ENCODE peak calls at places on chromosomes 4 and X, in four cellular contexts. D is esophagus muscularis mucosa, L is fibroblast of pulmonary artery, B is AG10803. P is an unnamed sample.

GRCh38 chr4:38837849-38838248 is 18.8 kb downstream of the TLR6 start:
- DNase-seq in L (peak; percentile 64), D (no peak), B (no peak), P (no peak)

GRCh38 chr4:15963001-15963451 is at the start of gene FGFBP2:
- DNase-seq in B (peak; percentile 42), D (no peak), L (peak; percentile 48), P (peak; percentile 4)

GRCh38 chrX:103774070-103774642 is 2.5 kb upstream of the PLP1 start:
- DNase-seq in L (peak; percentile 76), D (no peak), B (peak; percentile 52), P (peak; percentile 10)

GRCh38 chr4:151434183-151434860 is 25.3 kb downstream of the FHIP1A start:
- DNase-seq in D (no peak), L (peak; percentile 10), B (peak; percentile 77), P (peak; percentile 21)

GRCh38 chrX:21375795-21376069 is 1.5 kb downstream of the CNKSR2 start:
- DNase-seq in D (no peak), L (no peak), B (no peak), P (no peak)

GRCh38 chr4:102580463-102580842 is 79.3 kb downstream of the NFKB1 start:
- DNase-seq in D (no peak), B (no peak), L (no peak), P (no peak)

GRCh38 chr4:85445058-85445639 is 29.8 kb upstream of the ARHGAP24 start:
- DNase-seq in D (no peak), B (peak; percentile 85), L (peak; percentile 18), P (peak; percentile 13)

GRCh38 chr4:185580699-185581098 is 45.4 kb upstream of the PDLIM3 start:
- DNase-seq in B (no peak), D (no peak), L (no peak), P (no peak)

GRCh38 chr4:154472870-154473269 is 18.7 kb downstream of the DCHS2 start:
- DNase-seq in L (no peak), B (no peak), D (no peak), P (no peak)

GRCh38 chr4:5051692-5052423 is 578 bp downstream of the STK32B start:
- DNase-seq in B (peak; percentile 40), L (no peak), D (peak; percentile 87), P (no peak)

GRCh38 chr4:79442422-79442821 is 34.4 kb upstream of the GK2 start:
- DNase-seq in L (peak; percentile 26), B (peak; percentile 1), D (no peak), P (no peak)

GRCh38 chr4:93751410-93751809 is 77.1 kb upstream of the ATOH1 start:
- DNase-seq in L (no peak), B (no peak), D (no peak), P (no peak)

GRCh38 chr4:95288552-95288951 is 260.2 kb downstream of the UNC5C start:
- DNase-seq in B (no peak), D (no peak), L (no peak), P (no peak)

GRCh38 chr4:108833041-108833440 is 70.2 kb upstream of the ETNPPL start:
- DNase-seq in B (no peak), L (peak; percentile 61), D (no peak), P (no peak)

GRCh38 chr4:11632015-11632414 is 203.3 kb upstream of the HS3ST1 start:
- DNase-seq in B (no peak), D (no peak), L (no peak), P (no peak)

GRCh38 chr4:150960818-150961217 is 54.3 kb downstream of the LRBA start:
- DNase-seq in B (peak; percentile 23), L (peak; percentile 41), D (no peak), P (no peak)

GRCh38 chr4:166675411-166675810 is 558.9 kb downstream of the SPOCK3 start:
- DNase-seq in D (no peak), B (no peak), L (peak; percentile 85), P (no peak)

GRCh38 chr4:53004497-53005148 is 142.5 kb downstream of the RASL11B start:
- DNase-seq in B (no peak), L (no peak), D (no peak), P (no peak)

GRCh38 chr4:69089388-69089787 is 6.9 kb upstream of the UGT2B7 start:
- DNase-seq in B (no peak), D (no peak), L (no peak), P (no peak)
- H3K4me3 ChIP-seq in B (no peak overlapping the region), D (no peak overlapping the region), L (no peak overlapping the region), P (no peak overlapping the region)

GRCh38 chr4:7095611-7096155 is 27.8 kb upstream of the GRPEL1 start:
- DNase-seq in L (no peak), D (no peak), B (no peak), P (no peak)
- TF ChIP-seq CTCF in L (no peak), D (no peak), B (no peak), P (no peak)

DNA sequence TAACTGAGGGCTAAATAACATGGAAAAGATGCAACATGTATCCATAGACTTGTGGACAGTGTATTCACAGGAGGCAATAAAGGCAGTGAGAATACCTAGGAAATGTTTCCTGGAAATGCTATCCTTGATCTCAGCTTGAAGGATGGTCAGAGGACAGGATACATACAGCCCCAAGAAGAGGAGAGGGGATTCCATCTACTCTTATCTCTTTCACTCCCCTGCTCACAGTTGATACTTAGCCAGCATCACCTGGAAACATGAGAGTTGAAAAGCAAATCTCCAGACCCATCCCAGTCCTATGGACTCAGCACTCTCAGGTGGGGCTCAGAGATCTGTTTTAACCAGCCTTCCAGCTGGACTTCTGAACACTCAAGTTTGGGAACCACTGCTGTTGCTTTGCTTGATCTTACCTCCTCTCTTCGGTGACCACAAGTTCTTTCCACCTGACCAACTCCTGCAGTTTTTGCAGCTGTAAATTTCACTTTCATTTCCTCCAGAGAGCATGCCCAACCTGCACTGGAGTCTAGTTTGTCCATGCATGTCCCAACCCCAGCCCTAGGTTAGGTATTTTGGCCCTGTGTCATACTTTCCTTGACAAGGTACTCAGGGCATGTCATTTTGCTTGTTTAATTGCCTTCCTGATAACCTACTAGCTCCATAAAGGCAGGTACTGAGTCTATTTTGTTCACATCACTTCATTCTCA is 10.4 kb downstream of the RELL1 start:
- DNase-seq in L (no peak), B (no peak), D (peak; percentile 26), P (no peak)
- H3K4me3 ChIP-seq in L (no peak overlapping the region), B (no peak overlapping the region), D (no peak overlapping the region), P (no peak overlapping the region)

GRCh38 chr4:178577933-178578332 is 1135.7 kb upstream of the AGA start:
- DNase-seq in L (no peak), B (no peak), D (no peak), P (no peak)
- TF ChIP-seq CTCF in L (no peak), B (no peak), D (no peak), P (no peak)

GRCh38 chrX:102651968-102652744 is 873 bp downstream of the GPRASP1 start:
- DNase-seq in L (peak; percentile 56), D (no peak), B (peak; percentile 33), P (no peak)

GRCh38 chrX:102651242-102651967 is at the start of gene GPRASP1:
- DNase-seq in B (peak; percentile 44), L (peak; percentile 21), D (peak; percentile 91), P (no peak)

GRCh38 chrX:102654696-102655095 is 3.4 kb downstream of the GPRASP1 start:
- DNase-seq in L (no peak), D (no peak), B (no peak), P (no peak)

GRCh38 chrX:102650903-102651241 is 411 bp upstream of the GPRASP1 start:
- DNase-seq in B (no peak), D (no peak), L (no peak), P (no peak)
- H3K4me3 ChIP-seq in B (peak overlapping the region; percentile 62), D (peak overlapping the region; percentile 68), L (peak overlapping the region; percentile 53), P (peak overlapping the region; percentile 67)

GRCh38 chr4:1907848-1908525 is 36.8 kb downstream of the NSD2 start:
- DNase-seq in D (no peak), L (no peak), B (no peak), P (no peak)

DNA sequence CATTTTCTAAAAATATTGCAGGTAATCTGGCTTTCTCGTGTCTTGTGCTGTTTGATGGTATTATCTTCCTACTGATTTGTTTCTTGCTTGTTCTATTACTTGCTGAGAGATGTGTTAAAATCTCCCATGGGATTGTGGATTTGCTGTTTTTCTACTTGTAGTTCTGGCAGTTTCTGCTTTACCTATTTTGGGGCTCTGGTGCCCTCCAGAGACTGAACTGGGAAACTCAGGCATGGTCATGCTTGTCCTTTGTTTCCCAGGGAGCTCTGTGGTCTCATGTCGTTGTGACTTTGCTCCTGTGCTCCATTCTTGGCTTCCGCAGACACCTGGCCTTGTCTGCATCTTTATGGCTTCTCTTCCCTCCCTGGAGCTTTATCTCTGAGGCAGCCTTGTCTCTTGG is 39.5 kb downstream of the NSD2 start:
- DNase-seq in B (peak; percentile 69), L (peak; percentile 75), D (no peak), P (peak; percentile 33)
- TF ChIP-seq CTCF in B (peak; percentile 86), L (peak; percentile 85), D (no peak), P (peak; percentile 78)

GRCh38 chr4:114334808-114335739 is 263.5 kb upstream of the UGT8 start:
- DNase-seq in L (no peak), B (peak; percentile 5), D (no peak), P (peak; percentile 16)
- H3K4me3 ChIP-seq in L (no peak overlapping the region), B (no peak overlapping the region), D (no peak overlapping the region), P (no peak overlapping the region)

GRCh38 chr4:1009647-1010521 is 1.5 kb upstream of the FGFRL1 start:
- DNase-seq in L (peak; percentile 56), D (no peak), B (peak; percentile 44), P (no peak)
- TF ChIP-seq CTCF in L (no peak), D (peak; percentile 5), B (peak; percentile 13), P (no peak)